ENCODE peak calls at places on chromosomes 16 and 17, in five cellular contexts. L, M, V, B and D are unnamed samples. For H3K36me3, the result is how much of the 10 kb centered on the place peaks cover.

GRCh38 chr17:81976332-81977210 is 858 bp upstream of the ASPSCR1 start:
- DNase-seq in L (no peak), V (no peak), B (no peak), M (no peak), D (no peak)

GRCh38 chr16:69859105-69859969 is 91.8 kb upstream of the CLEC18A start:
- DNase-seq in B (no peak), M (peak), V (no peak), L (no peak), D (no peak)

GRCh38 chr16:75288181-75288580 is 36.8 kb upstream of the BCAR1 start:
- DNase-seq in B (no peak), L (no peak), V (no peak), M (no peak), D (no peak)

GRCh38 chr17:16639438-16639837 is 14.2 kb downstream of the ZNF624 start:
- DNase-seq in L (no peak), B (no peak), V (no peak), M (no peak), D (no peak)

GRCh38 chr16:74465281-74465680 is 44.0 kb upstream of the CLEC18B start:
- DNase-seq in L (no peak), B (no peak), M (no peak), V (no peak), D (no peak)

GRCh38 chr17:17516315-17516930 is 20.2 kb upstream of the RASD1 start:
- DNase-seq in M (no peak), B (no peak), L (no peak), V (no peak), D (no peak)

GRCh38 chr17:82003411-82004381 is 19.0 kb downstream of the CENPX start:
- DNase-seq in M (no peak), L (peak), B (no peak), V (peak), D (peak)

GRCh38 chr17:65604070-65604469 is 42.6 kb upstream of the AXIN2 start:
- DNase-seq in L (no peak), M (no peak), V (peak), B (no peak), D (no peak)

GRCh38 chr17:14038206-14038605 is 31.1 kb upstream of the COX10 start:
- DNase-seq in M (no peak), V (no peak), L (peak), B (no peak), D (no peak)

GRCh38 chr16:79758615-79759346 is 158.2 kb upstream of the MAF start:
- DNase-seq in L (no peak), B (no peak), M (no peak), V (peak), D (peak)

GRCh38 chr17:51926448-51926847 is 232.1 kb downstream of the CA10 start:
- DNase-seq in M (no peak), L (no peak), B (no peak), V (no peak), D (no peak)

GRCh38 chr17:47270946-47271705 is 17.5 kb downstream of the ITGB3 start:
- DNase-seq in L (no peak), M (no peak), V (no peak), B (no peak), D (no peak)

GRCh38 chr16:85190572-85190971 is 78.3 kb upstream of the CIBAR2 start:
- DNase-seq in L (no peak), M (no peak), B (no peak), V (no peak), D (no peak)

GRCh38 chr16:26816885-26817571 is 249.7 kb upstream of the C16orf82 start:
- DNase-seq in B (no peak), M (no peak), V (no peak), L (no peak), D (no peak)

GRCh38 chr17:19996502-19996901 is 12.7 kb upstream of the SPECC1 start:
- DNase-seq in L (no peak), V (no peak), M (no peak), B (no peak), D (no peak)

GRCh38 chr16:72092832-72093447 is 480 bp downstream of the TXNL4B start:
- DNase-seq in B (no peak), V (no peak), L (no peak), M (peak), D (no peak)

GRCh38 chr16:87246269-87247065 is 70.7 kb downstream of the C16orf95 start:
- DNase-seq in M (no peak), B (no peak), V (no peak), L (no peak), D (no peak)
- H3K36me3 ChIP-seq in M (under half), B (under half), V (under half), L (under half), D (under half)

GRCh38 chr17:39529455-39529854 is 68.2 kb downstream of the CDK12 start:
- DNase-seq in V (no peak), B (no peak), L (no peak), M (no peak), D (no peak)

GRCh38 chr17:39531252-39531651 is 70.0 kb downstream of the CDK12 start:
- DNase-seq in B (no peak), V (no peak), M (no peak), L (no peak), D (no peak)

GRCh38 chr17:39530513-39530912 is 69.2 kb downstream of the CDK12 start:
- DNase-seq in M (no peak), B (no peak), V (no peak), L (no peak), D (no peak)

GRCh38 chr17:39527220-39527813 is 66.0 kb downstream of the CDK12 start:
- DNase-seq in L (no peak), B (no peak), M (no peak), V (no peak), D (no peak)

GRCh38 chr17:39525801-39526506 is 64.7 kb downstream of the CDK12 start:
- DNase-seq in M (no peak), L (no peak), B (no peak), V (no peak), D (no peak)
- H3K36me3 ChIP-seq in M (half or more), L (under half), B (half or more), V (under half), D (under half)

DNA sequence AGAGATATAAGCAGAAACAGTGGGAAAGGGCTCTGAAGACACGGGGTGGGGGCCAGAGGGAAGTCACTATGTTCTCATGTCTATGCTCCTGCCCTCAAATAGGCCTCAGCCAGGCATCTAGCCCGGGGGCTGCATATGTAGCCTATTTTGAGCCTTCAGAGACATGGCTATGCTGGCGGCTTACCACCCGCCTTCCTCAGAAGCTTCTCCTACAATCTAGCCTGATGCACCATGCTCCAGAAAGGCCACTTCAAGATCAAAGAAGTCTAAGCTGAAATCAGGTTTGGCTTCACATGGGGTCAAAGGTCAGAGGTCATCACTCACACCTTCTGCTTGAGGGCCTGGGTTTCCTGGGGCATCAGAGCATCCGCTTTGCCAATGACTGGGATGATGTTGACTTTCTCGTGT is 1.6 kb downstream of the SEPTIN1 start:
- DNase-seq in M (no peak), L (no peak), B (no peak), V (no peak), D (no peak)
- H3K36me3 ChIP-seq in M (under half), L (under half), B (under half), V (under half), D (under half)

DNA sequence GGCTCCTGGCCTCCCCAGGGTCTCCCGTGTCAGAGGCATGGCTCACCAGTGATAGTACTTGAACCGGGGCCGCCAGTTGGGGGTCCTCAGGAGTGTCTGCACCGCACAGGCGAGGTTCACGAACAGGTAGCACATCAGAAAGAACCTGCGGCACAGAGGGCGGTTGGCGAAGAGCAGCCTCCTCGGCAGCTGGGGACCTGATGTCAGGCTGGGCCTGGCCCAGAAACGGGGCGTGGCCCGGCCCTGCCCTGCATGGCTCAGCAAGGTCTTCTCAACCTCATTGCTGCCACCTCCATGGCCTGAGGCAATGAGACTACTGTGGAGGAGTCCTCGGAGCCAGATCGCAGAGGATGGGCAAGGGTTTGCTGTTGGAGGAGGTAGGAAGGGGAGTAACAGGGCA is 4.1 kb upstream of the LCAT start:
- DNase-seq in V (no peak), M (no peak), L (no peak), B (no peak), D (peak)
- H3K36me3 ChIP-seq in V (under half), M (half or more), L (half or more), B (under half), D (half or more)

GRCh38 chr17:1888741-1889140 is 58.9 kb downstream of the RPA1 start:
- DNase-seq in M (no peak), B (no peak), V (no peak), L (no peak), D (no peak)

GRCh38 chr17:1880851-1881630 is 51.2 kb downstream of the RPA1 start:
- DNase-seq in V (no peak), B (no peak), M (peak), L (no peak), D (no peak)

GRCh38 chr17:1878419-1879121 is 48.8 kb downstream of the RPA1 start:
- DNase-seq in B (no peak), M (no peak), L (no peak), V (no peak), D (no peak)

GRCh38 chr17:1883536-1883935 is 53.7 kb downstream of the RPA1 start:
- DNase-seq in B (no peak), M (no peak), V (no peak), L (no peak), D (no peak)

GRCh38 chr17:1882836-1883235 is 53.0 kb downstream of the RPA1 start:
- DNase-seq in B (peak), L (no peak), M (peak), V (no peak), D (no peak)
- H3K36me3 ChIP-seq in B (half or more), L (under half), M (half or more), V (under half), D (under half)

GRCh38 chr17:80362428-80363119 is 52.4 kb upstream of the ENDOV start:
- DNase-seq in M (no peak), B (no peak), L (peak), V (no peak), D (no peak)

GRCh38 chr17:80359422-80360110 is 55.4 kb upstream of the ENDOV start:
- DNase-seq in B (no peak), L (no peak), M (no peak), V (no peak), D (no peak)

GRCh38 chr17:80358861-80359260 is 56.1 kb upstream of the ENDOV start:
- DNase-seq in V (no peak), L (no peak), B (no peak), M (no peak), D (no peak)

GRCh38 chr17:80361495-80362220 is 53.3 kb upstream of the ENDOV start:
- DNase-seq in M (peak), L (no peak), V (no peak), B (no peak), D (no peak)

GRCh38 chr17:80360396-80360795 is 54.6 kb upstream of the ENDOV start:
- DNase-seq in V (no peak), B (no peak), L (no peak), M (no peak), D (no peak)
- H3K36me3 ChIP-seq in V (under half), B (half or more), L (under half), M (half or more), D (under half)